ENCODE peak calls at places on chromosomes 7 and 10, in eight cellular contexts. One of them, this sample, is unnamed. For H3K4me1, the result is how much of the 10 kb centered on the place peaks cover.

GRCh38 chr7:73811760-73812168 is 19.0 kb upstream of the CLDN4 start:
- DNase-seq in right atrium auricular region: peak
- DNase-seq in stomach: peak
- DNase-seq in IMR-90: peak
- DNase-seq in endodermal cell: peak
- DNase-seq in MM.1S: peak
- DNase-seq in tibial nerve: no peak
- DNase-seq in K562: peak
- DNase-seq in this sample: peak

GRCh38 chr10:100890696-100891271 is 22.0 kb upstream of the SLF2 start:
- DNase-seq in tibial nerve: no peak
- DNase-seq in K562: no peak
- DNase-seq in right atrium auricular region: peak
- DNase-seq in endodermal cell: peak
- DNase-seq in MM.1S: no peak
- DNase-seq in IMR-90: peak
- DNase-seq in stomach: no peak
- DNase-seq in this sample: peak

GRCh38 chr10:11018426-11018818 is 750 bp downstream of the CELF2 start:
- DNase-seq in endodermal cell: peak
- DNase-seq in stomach: no peak
- DNase-seq in tibial nerve: no peak
- DNase-seq in right atrium auricular region: no peak
- DNase-seq in MM.1S: peak
- DNase-seq in IMR-90: no peak
- DNase-seq in K562: peak
- DNase-seq in this sample: no peak

GRCh38 chr10:62594093-62594520 is 210.4 kb upstream of the ADO start:
- DNase-seq in stomach: peak
- DNase-seq in K562: peak
- DNase-seq in IMR-90: peak
- DNase-seq in MM.1S: peak
- DNase-seq in endodermal cell: peak
- DNase-seq in tibial nerve: peak
- DNase-seq in right atrium auricular region: no peak
- DNase-seq in this sample: peak

GRCh38 chr7:105808703-105809590 is 67.5 kb downstream of the ATXN7L1 start:
- DNase-seq in right atrium auricular region: no peak
- DNase-seq in MM.1S: peak
- DNase-seq in stomach: peak
- DNase-seq in tibial nerve: no peak
- DNase-seq in endodermal cell: no peak
- DNase-seq in IMR-90: peak
- DNase-seq in K562: no peak
- DNase-seq in this sample: peak

GRCh38 chr7:28533731-28534531 is 121.6 kb downstream of the CREB5 start:
- DNase-seq in K562: no peak
- DNase-seq in endodermal cell: no peak
- DNase-seq in stomach: no peak
- DNase-seq in IMR-90: peak
- DNase-seq in tibial nerve: peak
- DNase-seq in MM.1S: no peak
- DNase-seq in right atrium auricular region: peak
- DNase-seq in this sample: peak

GRCh38 chr10:4181690-4182089 is 396.7 kb upstream of the KLF6 start:
- DNase-seq in endodermal cell: no peak
- DNase-seq in right atrium auricular region: no peak
- DNase-seq in tibial nerve: no peak
- DNase-seq in MM.1S: no peak
- DNase-seq in K562: no peak
- DNase-seq in IMR-90: no peak
- DNase-seq in stomach: no peak
- DNase-seq in this sample: no peak

GRCh38 chr7:90655566-90655965 is 59.4 kb downstream of the CDK14 start:
- DNase-seq in K562: no peak
- DNase-seq in IMR-90: peak
- DNase-seq in MM.1S: no peak
- DNase-seq in right atrium auricular region: no peak
- DNase-seq in tibial nerve: no peak
- DNase-seq in stomach: no peak
- DNase-seq in endodermal cell: no peak
- DNase-seq in this sample: peak

GRCh38 chr10:43653746-43654145 is 5.1 kb upstream of the ZNF32 start:
- DNase-seq in K562: no peak
- DNase-seq in right atrium auricular region: no peak
- DNase-seq in stomach: no peak
- DNase-seq in IMR-90: peak
- DNase-seq in MM.1S: no peak
- DNase-seq in endodermal cell: no peak
- DNase-seq in tibial nerve: no peak
- DNase-seq in this sample: no peak

GRCh38 chr10:26776258-26776657 is 78.8 kb downstream of the PDSS1 start:
- DNase-seq in right atrium auricular region: no peak
- DNase-seq in tibial nerve: no peak
- DNase-seq in IMR-90: no peak
- DNase-seq in K562: no peak
- DNase-seq in stomach: no peak
- DNase-seq in endodermal cell: no peak
- DNase-seq in MM.1S: no peak
- DNase-seq in this sample: peak
- H3K4me1 ChIP-seq in right atrium auricular region: under half
- H3K4me1 ChIP-seq in tibial nerve: under half
- H3K4me1 ChIP-seq in IMR-90: under half
- H3K4me1 ChIP-seq in K562: under half
- H3K4me1 ChIP-seq in stomach: under half
- H3K4me1 ChIP-seq in endodermal cell: under half
- H3K4me1 ChIP-seq in MM.1S: under half
- H3K4me1 ChIP-seq in this sample: under half

GRCh38 chr10:117215079-117215478 is 17.8 kb downstream of the KCNK18 start:
- DNase-seq in tibial nerve: no peak
- DNase-seq in MM.1S: no peak
- DNase-seq in stomach: no peak
- DNase-seq in IMR-90: no peak
- DNase-seq in right atrium auricular region: no peak
- DNase-seq in K562: no peak
- DNase-seq in endodermal cell: no peak
- DNase-seq in this sample: no peak
- H3K4me1 ChIP-seq in tibial nerve: under half
- H3K4me1 ChIP-seq in MM.1S: under half
- H3K4me1 ChIP-seq in stomach: under half
- H3K4me1 ChIP-seq in IMR-90: under half
- H3K4me1 ChIP-seq in right atrium auricular region: under half
- H3K4me1 ChIP-seq in K562: under half
- H3K4me1 ChIP-seq in endodermal cell: under half
- H3K4me1 ChIP-seq in this sample: under half

GRCh38 chr7:8213381-8213780 is 48.6 kb downstream of the ICA1 start:
- DNase-seq in tibial nerve: no peak
- DNase-seq in IMR-90: no peak
- DNase-seq in endodermal cell: no peak
- DNase-seq in right atrium auricular region: no peak
- DNase-seq in MM.1S: no peak
- DNase-seq in K562: no peak
- DNase-seq in stomach: no peak
- DNase-seq in this sample: no peak
- H3K4me1 ChIP-seq in tibial nerve: under half
- H3K4me1 ChIP-seq in IMR-90: under half
- H3K4me1 ChIP-seq in endodermal cell: under half
- H3K4me1 ChIP-seq in right atrium auricular region: under half
- H3K4me1 ChIP-seq in MM.1S: under half
- H3K4me1 ChIP-seq in K562: under half
- H3K4me1 ChIP-seq in stomach: under half
- H3K4me1 ChIP-seq in this sample: under half

GRCh38 chr7:134885967-134886352 is 100.3 kb upstream of the AGBL3 start:
- DNase-seq in right atrium auricular region: no peak
- DNase-seq in endodermal cell: no peak
- DNase-seq in MM.1S: no peak
- DNase-seq in tibial nerve: no peak
- DNase-seq in stomach: no peak
- DNase-seq in K562: no peak
- DNase-seq in IMR-90: peak
- DNase-seq in this sample: peak
- H3K4me1 ChIP-seq in right atrium auricular region: under half
- H3K4me1 ChIP-seq in endodermal cell: under half
- H3K4me1 ChIP-seq in MM.1S: under half
- H3K4me1 ChIP-seq in tibial nerve: under half
- H3K4me1 ChIP-seq in stomach: half or more
- H3K4me1 ChIP-seq in K562: under half
- H3K4me1 ChIP-seq in IMR-90: under half
- H3K4me1 ChIP-seq in this sample: under half

GRCh38 chr7:6395898-6396582 is 51.7 kb downstream of the DAGLB start:
- DNase-seq in right atrium auricular region: no peak
- DNase-seq in IMR-90: no peak
- DNase-seq in K562: no peak
- DNase-seq in endodermal cell: no peak
- DNase-seq in MM.1S: no peak
- DNase-seq in stomach: no peak
- DNase-seq in tibial nerve: no peak
- DNase-seq in this sample: no peak
- H3K4me1 ChIP-seq in right atrium auricular region: under half
- H3K4me1 ChIP-seq in IMR-90: under half
- H3K4me1 ChIP-seq in K562: under half
- H3K4me1 ChIP-seq in endodermal cell: under half
- H3K4me1 ChIP-seq in MM.1S: under half
- H3K4me1 ChIP-seq in stomach: half or more
- H3K4me1 ChIP-seq in tibial nerve: under half
- H3K4me1 ChIP-seq in this sample: under half

This sample was measured in mammary epithelial cell.